ENCODE peak calls at places on chromosomes 13 and 19, in five cellular contexts. One of them, this sample, is unnamed.

GRCh38 chr19:38392707-38393308 is 4.3 kb downstream of the SPRED3 start:
- DNase-seq in breast epithelium: no peak
- DNase-seq in AG04449: no peak
- DNase-seq in cardiac fibroblast: peak; percentile 53
- DNase-seq in BJ: no peak
- DNase-seq in this sample: no peak

GRCh38 chr13:39565036-39565949 is 37.7 kb downstream of the LHFPL6 start:
- DNase-seq in breast epithelium: no peak
- DNase-seq in AG04449: peak; percentile 88
- DNase-seq in cardiac fibroblast: peak; percentile 94
- DNase-seq in BJ: peak; percentile 91
- DNase-seq in this sample: peak; percentile 92

GRCh38 chr13:93045836-93046235 is 180.8 kb upstream of the GPC6 start:
- DNase-seq in breast epithelium: no peak
- DNase-seq in AG04449: no peak
- DNase-seq in cardiac fibroblast: no peak
- DNase-seq in BJ: no peak
- DNase-seq in this sample: no peak

GRCh38 chr19:56671613-56671994 is at the start of gene ZNF835:
- DNase-seq in breast epithelium: peak; percentile 77
- DNase-seq in AG04449: no peak
- DNase-seq in cardiac fibroblast: peak; percentile 53
- DNase-seq in BJ: no peak
- DNase-seq in this sample: no peak

GRCh38 chr19:2315818-2316353 is 7.9 kb upstream of the LINGO3 start:
- DNase-seq in breast epithelium: no peak
- DNase-seq in AG04449: no peak
- DNase-seq in cardiac fibroblast: peak; percentile 74
- DNase-seq in BJ: no peak
- DNase-seq in this sample: no peak

GRCh38 chr13:105327727-105328126 is 1207.7 kb downstream of the EFNB2 start:
- DNase-seq in breast epithelium: no peak
- DNase-seq in AG04449: no peak
- DNase-seq in cardiac fibroblast: no peak
- DNase-seq in BJ: no peak
- DNase-seq in this sample: no peak

GRCh38 chr13:90477194-90477593 is 870.3 kb upstream of the MIR17HG start:
- DNase-seq in breast epithelium: no peak
- DNase-seq in AG04449: no peak
- DNase-seq in cardiac fibroblast: no peak
- DNase-seq in BJ: no peak
- DNase-seq in this sample: no peak

GRCh38 chr13:42412812-42413795 is 141.2 kb downstream of the AKAP11 start:
- DNase-seq in breast epithelium: no peak
- DNase-seq in AG04449: no peak
- DNase-seq in cardiac fibroblast: peak; percentile 39
- DNase-seq in BJ: no peak
- DNase-seq in this sample: no peak

GRCh38 chr19:917323-918151 is at the start of gene KISS1R:
- DNase-seq in breast epithelium: no peak
- DNase-seq in AG04449: no peak
- DNase-seq in cardiac fibroblast: no peak
- DNase-seq in BJ: no peak
- DNase-seq in this sample: no peak

GRCh38 chr13:23292596-23292995 is 111.8 kb downstream of the SGCG start:
- DNase-seq in breast epithelium: no peak
- DNase-seq in AG04449: no peak
- DNase-seq in cardiac fibroblast: peak; percentile 54
- DNase-seq in BJ: no peak
- DNase-seq in this sample: no peak

GRCh38 chr13:100497394-100497793 is 91.2 kb downstream of the GGACT start:
- DNase-seq in breast epithelium: no peak
- DNase-seq in AG04449: no peak
- DNase-seq in cardiac fibroblast: peak; percentile 74
- DNase-seq in BJ: no peak
- DNase-seq in this sample: no peak

GRCh38 chr13:29771247-29771646 is 79.2 kb downstream of the UBL3 start:
- DNase-seq in breast epithelium: no peak
- DNase-seq in AG04449: no peak
- DNase-seq in cardiac fibroblast: peak; percentile 68
- DNase-seq in BJ: no peak
- DNase-seq in this sample: peak; percentile 12

GRCh38 chr13:108375034-108375433 is 105.5 kb downstream of the TNFSF13B start:
- DNase-seq in breast epithelium: no peak
- DNase-seq in AG04449: no peak
- DNase-seq in cardiac fibroblast: no peak
- DNase-seq in BJ: no peak
- DNase-seq in this sample: no peak

GRCh38 chr13:77379508-77379907 is 52.6 kb upstream of the MYCBP2 start:
- DNase-seq in breast epithelium: no peak
- DNase-seq in AG04449: no peak
- DNase-seq in cardiac fibroblast: no peak
- DNase-seq in BJ: no peak
- DNase-seq in this sample: no peak

GRCh38 chr19:45200614-45201013 is 22.0 kb downstream of the BLOC1S3 start:
- DNase-seq in breast epithelium: no peak
- DNase-seq in AG04449: no peak
- DNase-seq in cardiac fibroblast: peak; percentile 43
- DNase-seq in BJ: no peak
- DNase-seq in this sample: no peak

GRCh38 chr13:75256922-75257321 is 225.0 kb downstream of the TBC1D4 start:
- DNase-seq in breast epithelium: no peak
- DNase-seq in AG04449: no peak
- DNase-seq in cardiac fibroblast: peak; percentile 29
- DNase-seq in BJ: no peak
- DNase-seq in this sample: no peak

GRCh38 chr13:43804461-43805070 is 17.8 kb upstream of the ENOX1 start:
- DNase-seq in breast epithelium: no peak
- DNase-seq in AG04449: no peak
- DNase-seq in cardiac fibroblast: peak; percentile 91
- DNase-seq in BJ: no peak
- DNase-seq in this sample: no peak

GRCh38 chr19:39332293-39332692 is 3.5 kb downstream of the GMFG start:
- DNase-seq in breast epithelium: no peak
- DNase-seq in AG04449: no peak
- DNase-seq in cardiac fibroblast: no peak
- DNase-seq in BJ: no peak
- DNase-seq in this sample: no peak

GRCh38 chr19:33740811-33741396 is 55.8 kb upstream of the KCTD15 start:
- DNase-seq in breast epithelium: no peak
- DNase-seq in AG04449: no peak
- DNase-seq in cardiac fibroblast: peak; percentile 33
- DNase-seq in BJ: no peak
- DNase-seq in this sample: no peak

DNA sequence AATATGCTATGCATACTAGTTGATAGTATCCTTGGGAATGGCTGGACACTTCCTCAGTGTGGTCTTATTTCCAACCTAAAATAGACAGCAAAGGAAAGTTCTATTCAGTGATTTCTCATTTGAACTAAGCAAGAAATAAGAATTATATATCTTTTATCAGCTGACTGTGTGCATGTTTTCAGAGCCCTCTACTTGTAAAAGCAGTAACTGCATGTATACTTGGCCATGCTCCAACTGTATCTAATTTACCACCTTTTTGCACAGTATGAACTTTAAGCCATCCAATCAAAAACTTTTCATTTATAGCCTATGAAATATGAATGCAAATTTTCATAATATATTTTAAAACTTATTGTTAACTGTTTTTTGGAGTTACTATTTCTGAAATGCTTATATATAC is 136.4 kb upstream of the PCDH9 start:
- DNase-seq in breast epithelium: no peak
- DNase-seq in AG04449: no peak
- DNase-seq in cardiac fibroblast: peak; percentile 66
- DNase-seq in BJ: no peak
- DNase-seq in this sample: no peak
- TF ChIP-seq CTCF in breast epithelium: no peak
- TF ChIP-seq CTCF in AG04449: no peak
- TF ChIP-seq CTCF in cardiac fibroblast: peak; percentile 36
- TF ChIP-seq CTCF in BJ: no peak
- TF ChIP-seq CTCF in this sample: peak; percentile 37

GRCh38 chr19:9342610-9343304 is 18.8 kb downstream of the ZNF559 start:
- DNase-seq in breast epithelium: no peak
- DNase-seq in AG04449: no peak
- DNase-seq in cardiac fibroblast: no peak
- DNase-seq in BJ: no peak
- DNase-seq in this sample: no peak
- H3K4me3 ChIP-seq in breast epithelium: no peak overlapping the region
- H3K4me3 ChIP-seq in AG04449: no peak overlapping the region
- H3K4me3 ChIP-seq in cardiac fibroblast: no peak overlapping the region
- H3K4me3 ChIP-seq in BJ: no peak overlapping the region
- H3K4me3 ChIP-seq in this sample: no peak overlapping the region

GRCh38 chr19:18484992-18485391 is 36.9 kb downstream of the ELL start:
- DNase-seq in breast epithelium: no peak
- DNase-seq in AG04449: no peak
- DNase-seq in cardiac fibroblast: no peak
- DNase-seq in BJ: no peak
- DNase-seq in this sample: no peak
- TF ChIP-seq CTCF in breast epithelium: no peak
- TF ChIP-seq CTCF in AG04449: no peak
- TF ChIP-seq CTCF in cardiac fibroblast: no peak
- TF ChIP-seq CTCF in BJ: no peak
- TF ChIP-seq CTCF in this sample: peak; percentile 4

DNA sequence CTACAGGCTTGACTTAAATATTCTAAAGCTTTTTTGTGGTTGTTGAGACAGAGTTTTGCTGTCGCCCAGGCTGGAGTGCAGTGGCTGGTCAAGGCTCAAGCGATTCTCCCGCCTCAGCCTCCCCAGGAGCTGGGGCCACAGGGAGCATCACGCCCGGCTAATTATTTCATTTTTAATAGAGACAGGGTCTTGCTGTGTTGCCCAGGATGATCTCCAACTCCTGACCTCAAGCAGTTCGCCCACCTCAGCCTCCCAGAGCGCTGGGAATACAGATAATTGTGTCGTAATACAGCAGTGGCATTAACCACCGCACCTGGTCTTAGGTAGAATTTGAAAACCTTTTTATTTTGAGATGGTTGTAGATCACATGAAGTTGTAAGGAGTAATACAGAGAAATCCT is 1.5 kb upstream of the DCUN1D2 start:
- DNase-seq in breast epithelium: no peak
- DNase-seq in AG04449: no peak
- DNase-seq in cardiac fibroblast: no peak
- DNase-seq in BJ: no peak
- DNase-seq in this sample: no peak
- H3K4me3 ChIP-seq in breast epithelium: peak overlapping the region; percentile 93
- H3K4me3 ChIP-seq in AG04449: peak overlapping the region; percentile 75
- H3K4me3 ChIP-seq in cardiac fibroblast: peak overlapping the region; percentile 63
- H3K4me3 ChIP-seq in BJ: peak overlapping the region; percentile 80
- H3K4me3 ChIP-seq in this sample: peak overlapping the region; percentile 83

This sample was measured in epithelial cell of proximal tubule.